ENCODE peak calls at places on chromosomes 4 and X, in eight cellular contexts. One of them, this sample, is unnamed.

GRCh38 chrX:78514852-78515251 is 144.3 kb downstream of the RTL3 start:
- DNase-seq in KG1: no peak
- DNase-seq in central memory CD4-positive, alpha-beta T cell: peak; percentile 17
- DNase-seq in mesothelial cell of epicardium: no peak
- DNase-seq in activated CD8-positive, alpha-beta memory T cell treated with anti-CD3 and anti-CD28 coated beads, Interleukin-2, amount 10 ng/mL, durations not matched to agents 7 days and 5 days: no peak
- DNase-seq in activated naive CD4-positive, alpha-beta T cell treated with anti-CD3 and anti-CD28 coated beads, Interleukin-2, amount 10 ng/mL, durations not matched to agents 7 days and 5 days: no peak
- DNase-seq in EL: no peak
- DNase-seq in WTC11: peak; percentile 67
- DNase-seq in this sample: no peak

GRCh38 chr4:94603170-94603747 is 151.5 kb downstream of the PDLIM5 start:
- DNase-seq in mesothelial cell of epicardium: no peak
- DNase-seq in activated CD8-positive, alpha-beta memory T cell treated with anti-CD3 and anti-CD28 coated beads, Interleukin-2, amount 10 ng/mL, durations not matched to agents 7 days and 5 days: no peak
- DNase-seq in WTC11: no peak
- DNase-seq in activated naive CD4-positive, alpha-beta T cell treated with anti-CD3 and anti-CD28 coated beads, Interleukin-2, amount 10 ng/mL, durations not matched to agents 7 days and 5 days: no peak
- DNase-seq in EL: peak; percentile 63
- DNase-seq in central memory CD4-positive, alpha-beta T cell: no peak
- DNase-seq in KG1: no peak
- DNase-seq in this sample: no peak

GRCh38 chr4:99759346-99759984 is 57.2 kb upstream of the DAPP1 start:
- DNase-seq in mesothelial cell of epicardium: no peak
- DNase-seq in activated naive CD4-positive, alpha-beta T cell treated with anti-CD3 and anti-CD28 coated beads, Interleukin-2, amount 10 ng/mL, durations not matched to agents 7 days and 5 days: no peak
- DNase-seq in central memory CD4-positive, alpha-beta T cell: no peak
- DNase-seq in WTC11: no peak
- DNase-seq in EL: no peak
- DNase-seq in activated CD8-positive, alpha-beta memory T cell treated with anti-CD3 and anti-CD28 coated beads, Interleukin-2, amount 10 ng/mL, durations not matched to agents 7 days and 5 days: no peak
- DNase-seq in KG1: no peak
- DNase-seq in this sample: no peak

GRCh38 chr4:112138538-112138937 is 6.7 kb upstream of the FAM241A start:
- DNase-seq in KG1: no peak
- DNase-seq in central memory CD4-positive, alpha-beta T cell: no peak
- DNase-seq in WTC11: no peak
- DNase-seq in activated naive CD4-positive, alpha-beta T cell treated with anti-CD3 and anti-CD28 coated beads, Interleukin-2, amount 10 ng/mL, durations not matched to agents 7 days and 5 days: no peak
- DNase-seq in mesothelial cell of epicardium: no peak
- DNase-seq in EL: no peak
- DNase-seq in activated CD8-positive, alpha-beta memory T cell treated with anti-CD3 and anti-CD28 coated beads, Interleukin-2, amount 10 ng/mL, durations not matched to agents 7 days and 5 days: no peak
- DNase-seq in this sample: no peak

GRCh38 chr4:176274441-176274840 is 5.4 kb upstream of the ASB5 start:
- DNase-seq in WTC11: no peak
- DNase-seq in EL: peak; percentile 73
- DNase-seq in activated CD8-positive, alpha-beta memory T cell treated with anti-CD3 and anti-CD28 coated beads, Interleukin-2, amount 10 ng/mL, durations not matched to agents 7 days and 5 days: no peak
- DNase-seq in central memory CD4-positive, alpha-beta T cell: no peak
- DNase-seq in activated naive CD4-positive, alpha-beta T cell treated with anti-CD3 and anti-CD28 coated beads, Interleukin-2, amount 10 ng/mL, durations not matched to agents 7 days and 5 days: no peak
- DNase-seq in mesothelial cell of epicardium: no peak
- DNase-seq in KG1: no peak
- DNase-seq in this sample: no peak

GRCh38 chr4:56861365-56861764 is 39.9 kb upstream of the SPINK2 start:
- DNase-seq in KG1: no peak
- DNase-seq in central memory CD4-positive, alpha-beta T cell: no peak
- DNase-seq in activated CD8-positive, alpha-beta memory T cell treated with anti-CD3 and anti-CD28 coated beads, Interleukin-2, amount 10 ng/mL, durations not matched to agents 7 days and 5 days: no peak
- DNase-seq in mesothelial cell of epicardium: no peak
- DNase-seq in EL: peak; percentile 31
- DNase-seq in activated naive CD4-positive, alpha-beta T cell treated with anti-CD3 and anti-CD28 coated beads, Interleukin-2, amount 10 ng/mL, durations not matched to agents 7 days and 5 days: no peak
- DNase-seq in WTC11: peak; percentile 24
- DNase-seq in this sample: no peak

GRCh38 chr4:38667005-38667771 is 3.2 kb downstream of the KLF3 start:
- DNase-seq in mesothelial cell of epicardium: no peak
- DNase-seq in KG1: peak; percentile 61
- DNase-seq in WTC11: peak; percentile 65
- DNase-seq in EL: peak; percentile 97
- DNase-seq in activated CD8-positive, alpha-beta memory T cell treated with anti-CD3 and anti-CD28 coated beads, Interleukin-2, amount 10 ng/mL, durations not matched to agents 7 days and 5 days: peak; percentile 53
- DNase-seq in activated naive CD4-positive, alpha-beta T cell treated with anti-CD3 and anti-CD28 coated beads, Interleukin-2, amount 10 ng/mL, durations not matched to agents 7 days and 5 days: peak; percentile 76
- DNase-seq in central memory CD4-positive, alpha-beta T cell: peak; percentile 89
- DNase-seq in this sample: peak; percentile 61

GRCh38 chr4:2948895-2949781 is 14.1 kb downstream of the NOP14 start:
- DNase-seq in central memory CD4-positive, alpha-beta T cell: no peak
- DNase-seq in activated naive CD4-positive, alpha-beta T cell treated with anti-CD3 and anti-CD28 coated beads, Interleukin-2, amount 10 ng/mL, durations not matched to agents 7 days and 5 days: peak; percentile 53
- DNase-seq in WTC11: no peak
- DNase-seq in activated CD8-positive, alpha-beta memory T cell treated with anti-CD3 and anti-CD28 coated beads, Interleukin-2, amount 10 ng/mL, durations not matched to agents 7 days and 5 days: no peak
- DNase-seq in KG1: no peak
- DNase-seq in EL: no peak
- DNase-seq in mesothelial cell of epicardium: no peak
- DNase-seq in this sample: no peak

GRCh38 chr4:184805462-184806245 is 20.1 kb downstream of the ACSL1 start:
- DNase-seq in mesothelial cell of epicardium: no peak
- DNase-seq in activated CD8-positive, alpha-beta memory T cell treated with anti-CD3 and anti-CD28 coated beads, Interleukin-2, amount 10 ng/mL, durations not matched to agents 7 days and 5 days: no peak
- DNase-seq in central memory CD4-positive, alpha-beta T cell: no peak
- DNase-seq in activated naive CD4-positive, alpha-beta T cell treated with anti-CD3 and anti-CD28 coated beads, Interleukin-2, amount 10 ng/mL, durations not matched to agents 7 days and 5 days: no peak
- DNase-seq in EL: no peak
- DNase-seq in WTC11: no peak
- DNase-seq in KG1: no peak
- DNase-seq in this sample: no peak

GRCh38 chr4:169079942-169080827 is 70.1 kb upstream of the CBR4 start:
- DNase-seq in EL: no peak
- DNase-seq in activated CD8-positive, alpha-beta memory T cell treated with anti-CD3 and anti-CD28 coated beads, Interleukin-2, amount 10 ng/mL, durations not matched to agents 7 days and 5 days: peak; percentile 43
- DNase-seq in mesothelial cell of epicardium: no peak
- DNase-seq in WTC11: no peak
- DNase-seq in central memory CD4-positive, alpha-beta T cell: no peak
- DNase-seq in KG1: no peak
- DNase-seq in activated naive CD4-positive, alpha-beta T cell treated with anti-CD3 and anti-CD28 coated beads, Interleukin-2, amount 10 ng/mL, durations not matched to agents 7 days and 5 days: no peak
- DNase-seq in this sample: peak; percentile 22

GRCh38 chr4:86264269-86264668 is 95.6 kb downstream of the MAPK10 start:
- DNase-seq in central memory CD4-positive, alpha-beta T cell: no peak
- DNase-seq in EL: no peak
- DNase-seq in mesothelial cell of epicardium: no peak
- DNase-seq in KG1: no peak
- DNase-seq in activated naive CD4-positive, alpha-beta T cell treated with anti-CD3 and anti-CD28 coated beads, Interleukin-2, amount 10 ng/mL, durations not matched to agents 7 days and 5 days: no peak
- DNase-seq in WTC11: no peak
- DNase-seq in activated CD8-positive, alpha-beta memory T cell treated with anti-CD3 and anti-CD28 coated beads, Interleukin-2, amount 10 ng/mL, durations not matched to agents 7 days and 5 days: no peak
- DNase-seq in this sample: no peak

GRCh38 chr4:86769794-86770193 is 79.4 kb downstream of the SLC10A6 start:
- DNase-seq in activated naive CD4-positive, alpha-beta T cell treated with anti-CD3 and anti-CD28 coated beads, Interleukin-2, amount 10 ng/mL, durations not matched to agents 7 days and 5 days: no peak
- DNase-seq in mesothelial cell of epicardium: no peak
- DNase-seq in KG1: no peak
- DNase-seq in WTC11: no peak
- DNase-seq in central memory CD4-positive, alpha-beta T cell: no peak
- DNase-seq in activated CD8-positive, alpha-beta memory T cell treated with anti-CD3 and anti-CD28 coated beads, Interleukin-2, amount 10 ng/mL, durations not matched to agents 7 days and 5 days: no peak
- DNase-seq in EL: no peak
- DNase-seq in this sample: no peak

GRCh38 chr4:3857316-3857926 is 91.2 kb downstream of the ADRA2C start:
- DNase-seq in central memory CD4-positive, alpha-beta T cell: no peak
- DNase-seq in activated CD8-positive, alpha-beta memory T cell treated with anti-CD3 and anti-CD28 coated beads, Interleukin-2, amount 10 ng/mL, durations not matched to agents 7 days and 5 days: no peak
- DNase-seq in activated naive CD4-positive, alpha-beta T cell treated with anti-CD3 and anti-CD28 coated beads, Interleukin-2, amount 10 ng/mL, durations not matched to agents 7 days and 5 days: no peak
- DNase-seq in EL: no peak
- DNase-seq in WTC11: no peak
- DNase-seq in KG1: no peak
- DNase-seq in mesothelial cell of epicardium: no peak
- DNase-seq in this sample: no peak

GRCh38 chr4:74123065-74123728 is 24.2 kb upstream of the CXCL2 start:
- DNase-seq in activated naive CD4-positive, alpha-beta T cell treated with anti-CD3 and anti-CD28 coated beads, Interleukin-2, amount 10 ng/mL, durations not matched to agents 7 days and 5 days: no peak
- DNase-seq in activated CD8-positive, alpha-beta memory T cell treated with anti-CD3 and anti-CD28 coated beads, Interleukin-2, amount 10 ng/mL, durations not matched to agents 7 days and 5 days: no peak
- DNase-seq in EL: peak; percentile 22
- DNase-seq in central memory CD4-positive, alpha-beta T cell: no peak
- DNase-seq in mesothelial cell of epicardium: no peak
- DNase-seq in KG1: no peak
- DNase-seq in WTC11: no peak
- DNase-seq in this sample: no peak

GRCh38 chrX:72498782-72499181 is 73.9 kb downstream of the HDAC8 start:
- DNase-seq in central memory CD4-positive, alpha-beta T cell: no peak
- DNase-seq in activated CD8-positive, alpha-beta memory T cell treated with anti-CD3 and anti-CD28 coated beads, Interleukin-2, amount 10 ng/mL, durations not matched to agents 7 days and 5 days: no peak
- DNase-seq in mesothelial cell of epicardium: no peak
- DNase-seq in activated naive CD4-positive, alpha-beta T cell treated with anti-CD3 and anti-CD28 coated beads, Interleukin-2, amount 10 ng/mL, durations not matched to agents 7 days and 5 days: no peak
- DNase-seq in KG1: no peak
- DNase-seq in WTC11: peak; percentile 11
- DNase-seq in EL: no peak
- DNase-seq in this sample: no peak

GRCh38 chr4:21097026-21097425 is 396.8 kb downstream of the PACRGL start:
- DNase-seq in KG1: no peak
- DNase-seq in activated naive CD4-positive, alpha-beta T cell treated with anti-CD3 and anti-CD28 coated beads, Interleukin-2, amount 10 ng/mL, durations not matched to agents 7 days and 5 days: no peak
- DNase-seq in EL: no peak
- DNase-seq in activated CD8-positive, alpha-beta memory T cell treated with anti-CD3 and anti-CD28 coated beads, Interleukin-2, amount 10 ng/mL, durations not matched to agents 7 days and 5 days: no peak
- DNase-seq in central memory CD4-positive, alpha-beta T cell: no peak
- DNase-seq in WTC11: no peak
- DNase-seq in mesothelial cell of epicardium: no peak
- DNase-seq in this sample: no peak

GRCh38 chr4:70518716-70519115 is 347 bp downstream of the AMTN start:
- DNase-seq in mesothelial cell of epicardium: no peak
- DNase-seq in KG1: no peak
- DNase-seq in activated CD8-positive, alpha-beta memory T cell treated with anti-CD3 and anti-CD28 coated beads, Interleukin-2, amount 10 ng/mL, durations not matched to agents 7 days and 5 days: no peak
- DNase-seq in EL: peak; percentile 37
- DNase-seq in central memory CD4-positive, alpha-beta T cell: no peak
- DNase-seq in WTC11: no peak
- DNase-seq in activated naive CD4-positive, alpha-beta T cell treated with anti-CD3 and anti-CD28 coated beads, Interleukin-2, amount 10 ng/mL, durations not matched to agents 7 days and 5 days: no peak
- DNase-seq in this sample: no peak

GRCh38 chr4:26736621-26737020 is 124.0 kb upstream of the STIM2 start:
- DNase-seq in activated naive CD4-positive, alpha-beta T cell treated with anti-CD3 and anti-CD28 coated beads, Interleukin-2, amount 10 ng/mL, durations not matched to agents 7 days and 5 days: no peak
- DNase-seq in EL: peak; percentile 7
- DNase-seq in WTC11: no peak
- DNase-seq in mesothelial cell of epicardium: no peak
- DNase-seq in activated CD8-positive, alpha-beta memory T cell treated with anti-CD3 and anti-CD28 coated beads, Interleukin-2, amount 10 ng/mL, durations not matched to agents 7 days and 5 days: no peak
- DNase-seq in KG1: no peak
- DNase-seq in central memory CD4-positive, alpha-beta T cell: no peak
- DNase-seq in this sample: no peak

GRCh38 chr4:184268574-184269160 is 51.0 kb upstream of the ENPP6 start:
- DNase-seq in KG1: no peak
- DNase-seq in EL: no peak
- DNase-seq in activated CD8-positive, alpha-beta memory T cell treated with anti-CD3 and anti-CD28 coated beads, Interleukin-2, amount 10 ng/mL, durations not matched to agents 7 days and 5 days: peak; percentile 37
- DNase-seq in activated naive CD4-positive, alpha-beta T cell treated with anti-CD3 and anti-CD28 coated beads, Interleukin-2, amount 10 ng/mL, durations not matched to agents 7 days and 5 days: no peak
- DNase-seq in WTC11: no peak
- DNase-seq in mesothelial cell of epicardium: no peak
- DNase-seq in central memory CD4-positive, alpha-beta T cell: no peak
- DNase-seq in this sample: no peak

GRCh38 chr4:142095886-142096605 is 459.7 kb downstream of the IL15 start:
- DNase-seq in mesothelial cell of epicardium: no peak
- DNase-seq in activated CD8-positive, alpha-beta memory T cell treated with anti-CD3 and anti-CD28 coated beads, Interleukin-2, amount 10 ng/mL, durations not matched to agents 7 days and 5 days: no peak
- DNase-seq in KG1: no peak
- DNase-seq in central memory CD4-positive, alpha-beta T cell: no peak
- DNase-seq in activated naive CD4-positive, alpha-beta T cell treated with anti-CD3 and anti-CD28 coated beads, Interleukin-2, amount 10 ng/mL, durations not matched to agents 7 days and 5 days: no peak
- DNase-seq in WTC11: no peak
- DNase-seq in EL: peak; percentile 95
- DNase-seq in this sample: no peak

GRCh38 chr4:123398803-123399637 is 2.4 kb downstream of the SPRY1 start:
- DNase-seq in mesothelial cell of epicardium: peak; percentile 63
- DNase-seq in WTC11: peak; percentile 45
- DNase-seq in KG1: no peak
- DNase-seq in activated naive CD4-positive, alpha-beta T cell treated with anti-CD3 and anti-CD28 coated beads, Interleukin-2, amount 10 ng/mL, durations not matched to agents 7 days and 5 days: peak; percentile 57
- DNase-seq in central memory CD4-positive, alpha-beta T cell: peak; percentile 35
- DNase-seq in activated CD8-positive, alpha-beta memory T cell treated with anti-CD3 and anti-CD28 coated beads, Interleukin-2, amount 10 ng/mL, durations not matched to agents 7 days and 5 days: peak; percentile 74
- DNase-seq in EL: peak; percentile 56
- DNase-seq in this sample: peak; percentile 49

GRCh38 chr4:288891-289290 is 16.4 kb downstream of the ZNF732 start:
- DNase-seq in activated naive CD4-positive, alpha-beta T cell treated with anti-CD3 and anti-CD28 coated beads, Interleukin-2, amount 10 ng/mL, durations not matched to agents 7 days and 5 days: no peak
- DNase-seq in activated CD8-positive, alpha-beta memory T cell treated with anti-CD3 and anti-CD28 coated beads, Interleukin-2, amount 10 ng/mL, durations not matched to agents 7 days and 5 days: no peak
- DNase-seq in mesothelial cell of epicardium: no peak
- DNase-seq in KG1: no peak
- DNase-seq in EL: peak; percentile 3
- DNase-seq in WTC11: no peak
- DNase-seq in central memory CD4-positive, alpha-beta T cell: no peak
- DNase-seq in this sample: no peak

GRCh38 chr4:35491093-35491492 is 753.2 kb downstream of the ARAP2 start:
- DNase-seq in activated naive CD4-positive, alpha-beta T cell treated with anti-CD3 and anti-CD28 coated beads, Interleukin-2, amount 10 ng/mL, durations not matched to agents 7 days and 5 days: no peak
- DNase-seq in EL: no peak
- DNase-seq in central memory CD4-positive, alpha-beta T cell: no peak
- DNase-seq in activated CD8-positive, alpha-beta memory T cell treated with anti-CD3 and anti-CD28 coated beads, Interleukin-2, amount 10 ng/mL, durations not matched to agents 7 days and 5 days: no peak
- DNase-seq in WTC11: no peak
- DNase-seq in KG1: no peak
- DNase-seq in mesothelial cell of epicardium: no peak
- DNase-seq in this sample: no peak

GRCh38 chrX:49197543-49198087 is 2.4 kb downstream of the SYP start:
- DNase-seq in WTC11: no peak
- DNase-seq in mesothelial cell of epicardium: no peak
- DNase-seq in KG1: no peak
- DNase-seq in EL: no peak
- DNase-seq in activated naive CD4-positive, alpha-beta T cell treated with anti-CD3 and anti-CD28 coated beads, Interleukin-2, amount 10 ng/mL, durations not matched to agents 7 days and 5 days: no peak
- DNase-seq in central memory CD4-positive, alpha-beta T cell: no peak
- DNase-seq in activated CD8-positive, alpha-beta memory T cell treated with anti-CD3 and anti-CD28 coated beads, Interleukin-2, amount 10 ng/mL, durations not matched to agents 7 days and 5 days: no peak
- DNase-seq in this sample: no peak

GRCh38 chrX:19070555-19070994 is 51.7 kb downstream of the ADGRG2 start:
- DNase-seq in activated CD8-positive, alpha-beta memory T cell treated with anti-CD3 and anti-CD28 coated beads, Interleukin-2, amount 10 ng/mL, durations not matched to agents 7 days and 5 days: no peak
- DNase-seq in activated naive CD4-positive, alpha-beta T cell treated with anti-CD3 and anti-CD28 coated beads, Interleukin-2, amount 10 ng/mL, durations not matched to agents 7 days and 5 days: no peak
- DNase-seq in KG1: no peak
- DNase-seq in EL: no peak
- DNase-seq in central memory CD4-positive, alpha-beta T cell: no peak
- DNase-seq in mesothelial cell of epicardium: no peak
- DNase-seq in WTC11: no peak
- DNase-seq in this sample: no peak

GRCh38 chrX:40132751-40133150 is 35.0 kb upstream of the BCOR start:
- DNase-seq in activated CD8-positive, alpha-beta memory T cell treated with anti-CD3 and anti-CD28 coated beads, Interleukin-2, amount 10 ng/mL, durations not matched to agents 7 days and 5 days: no peak
- DNase-seq in EL: peak; percentile 80
- DNase-seq in activated naive CD4-positive, alpha-beta T cell treated with anti-CD3 and anti-CD28 coated beads, Interleukin-2, amount 10 ng/mL, durations not matched to agents 7 days and 5 days: no peak
- DNase-seq in KG1: no peak
- DNase-seq in mesothelial cell of epicardium: no peak
- DNase-seq in central memory CD4-positive, alpha-beta T cell: no peak
- DNase-seq in WTC11: no peak
- DNase-seq in this sample: no peak

GRCh38 chr4:2361366-2362285 is 56.8 kb downstream of the ZFYVE28 start:
- DNase-seq in WTC11: no peak
- DNase-seq in activated CD8-positive, alpha-beta memory T cell treated with anti-CD3 and anti-CD28 coated beads, Interleukin-2, amount 10 ng/mL, durations not matched to agents 7 days and 5 days: no peak
- DNase-seq in central memory CD4-positive, alpha-beta T cell: no peak
- DNase-seq in KG1: no peak
- DNase-seq in EL: no peak
- DNase-seq in activated naive CD4-positive, alpha-beta T cell treated with anti-CD3 and anti-CD28 coated beads, Interleukin-2, amount 10 ng/mL, durations not matched to agents 7 days and 5 days: no peak
- DNase-seq in mesothelial cell of epicardium: no peak
- DNase-seq in this sample: no peak

GRCh38 chrX:125895518-125895917 is 270.6 kb downstream of the DCAF12L2 start:
- DNase-seq in WTC11: no peak
- DNase-seq in KG1: no peak
- DNase-seq in activated CD8-positive, alpha-beta memory T cell treated with anti-CD3 and anti-CD28 coated beads, Interleukin-2, amount 10 ng/mL, durations not matched to agents 7 days and 5 days: no peak
- DNase-seq in central memory CD4-positive, alpha-beta T cell: no peak
- DNase-seq in activated naive CD4-positive, alpha-beta T cell treated with anti-CD3 and anti-CD28 coated beads, Interleukin-2, amount 10 ng/mL, durations not matched to agents 7 days and 5 days: no peak
- DNase-seq in EL: no peak
- DNase-seq in mesothelial cell of epicardium: no peak
- DNase-seq in this sample: no peak

GRCh38 chr4:25632135-25632534 is 23.5 kb upstream of the SLC34A2 start:
- DNase-seq in activated naive CD4-positive, alpha-beta T cell treated with anti-CD3 and anti-CD28 coated beads, Interleukin-2, amount 10 ng/mL, durations not matched to agents 7 days and 5 days: no peak
- DNase-seq in activated CD8-positive, alpha-beta memory T cell treated with anti-CD3 and anti-CD28 coated beads, Interleukin-2, amount 10 ng/mL, durations not matched to agents 7 days and 5 days: no peak
- DNase-seq in central memory CD4-positive, alpha-beta T cell: no peak
- DNase-seq in WTC11: no peak
- DNase-seq in KG1: no peak
- DNase-seq in EL: no peak
- DNase-seq in mesothelial cell of epicardium: no peak
- DNase-seq in this sample: no peak

GRCh38 chr4:15688056-15688455 is 6.4 kb downstream of the FAM200B start:
- DNase-seq in EL: no peak
- DNase-seq in activated CD8-positive, alpha-beta memory T cell treated with anti-CD3 and anti-CD28 coated beads, Interleukin-2, amount 10 ng/mL, durations not matched to agents 7 days and 5 days: no peak
- DNase-seq in mesothelial cell of epicardium: no peak
- DNase-seq in WTC11: no peak
- DNase-seq in activated naive CD4-positive, alpha-beta T cell treated with anti-CD3 and anti-CD28 coated beads, Interleukin-2, amount 10 ng/mL, durations not matched to agents 7 days and 5 days: no peak
- DNase-seq in central memory CD4-positive, alpha-beta T cell: no peak
- DNase-seq in KG1: no peak
- DNase-seq in this sample: no peak

GRCh38 chr4:105050896-105051295 is 95.8 kb upstream of the TET2 start:
- DNase-seq in KG1: no peak
- DNase-seq in WTC11: no peak
- DNase-seq in central memory CD4-positive, alpha-beta T cell: no peak
- DNase-seq in EL: peak; percentile 28
- DNase-seq in mesothelial cell of epicardium: no peak
- DNase-seq in activated CD8-positive, alpha-beta memory T cell treated with anti-CD3 and anti-CD28 coated beads, Interleukin-2, amount 10 ng/mL, durations not matched to agents 7 days and 5 days: no peak
- DNase-seq in activated naive CD4-positive, alpha-beta T cell treated with anti-CD3 and anti-CD28 coated beads, Interleukin-2, amount 10 ng/mL, durations not matched to agents 7 days and 5 days: no peak
- DNase-seq in this sample: no peak

GRCh38 chrX:53595266-53595810 is 91.2 kb downstream of the HUWE1 start:
- DNase-seq in central memory CD4-positive, alpha-beta T cell: no peak
- DNase-seq in WTC11: no peak
- DNase-seq in activated CD8-positive, alpha-beta memory T cell treated with anti-CD3 and anti-CD28 coated beads, Interleukin-2, amount 10 ng/mL, durations not matched to agents 7 days and 5 days: no peak
- DNase-seq in mesothelial cell of epicardium: no peak
- DNase-seq in KG1: no peak
- DNase-seq in EL: no peak
- DNase-seq in activated naive CD4-positive, alpha-beta T cell treated with anti-CD3 and anti-CD28 coated beads, Interleukin-2, amount 10 ng/mL, durations not matched to agents 7 days and 5 days: no peak
- DNase-seq in this sample: no peak

GRCh38 chrX:48826135-48826875 is at the start of gene ERAS:
- DNase-seq in central memory CD4-positive, alpha-beta T cell: no peak
- DNase-seq in EL: no peak
- DNase-seq in mesothelial cell of epicardium: no peak
- DNase-seq in KG1: no peak
- DNase-seq in activated CD8-positive, alpha-beta memory T cell treated with anti-CD3 and anti-CD28 coated beads, Interleukin-2, amount 10 ng/mL, durations not matched to agents 7 days and 5 days: no peak
- DNase-seq in activated naive CD4-positive, alpha-beta T cell treated with anti-CD3 and anti-CD28 coated beads, Interleukin-2, amount 10 ng/mL, durations not matched to agents 7 days and 5 days: peak; percentile 34
- DNase-seq in WTC11: no peak
- DNase-seq in this sample: no peak

GRCh38 chrX:7252013-7252610 is 104.2 kb upstream of the PUDP start:
- DNase-seq in EL: no peak
- DNase-seq in activated naive CD4-positive, alpha-beta T cell treated with anti-CD3 and anti-CD28 coated beads, Interleukin-2, amount 10 ng/mL, durations not matched to agents 7 days and 5 days: no peak
- DNase-seq in KG1: no peak
- DNase-seq in activated CD8-positive, alpha-beta memory T cell treated with anti-CD3 and anti-CD28 coated beads, Interleukin-2, amount 10 ng/mL, durations not matched to agents 7 days and 5 days: no peak
- DNase-seq in central memory CD4-positive, alpha-beta T cell: no peak
- DNase-seq in WTC11: no peak
- DNase-seq in mesothelial cell of epicardium: peak; percentile 40
- DNase-seq in this sample: no peak

This sample was measured in natural killer cell.